ENCODE peak calls at places on chromosomes 2 and 18, in eight cellular contexts. Q is AG08396; F is cardiac septum; E is fibroblast of mammary gland; J is AG08395; O is anterior cingulate cortex; Y is SJSA1; S is stimulated activated CD8-positive, alpha-beta memory T cell treated with anti-CD3 and anti-CD28 coated beads, Interleukin-12 subunit alpha, Interleukin-12 subunit beta, amount 100 ng/mL, for 4 hours. M is an unnamed sample.
A peak's percentile ranks its signal among the peaks of the same experiment; 100 is the strongest.

GRCh38 chr2:215528555-215528954 is 92.7 kb upstream of the FN1 start:
- DNase-seq in O (no peak), Y (peak; percentile 78), E (peak; percentile 100), Q (peak; percentile 49), F (no peak), J (peak; percentile 82), S (no peak), M (no peak)

GRCh38 chr18:47658498-47658897 is 272.0 kb downstream of the SMAD2 start:
- DNase-seq in Q (no peak), E (no peak), O (no peak), J (no peak), Y (no peak), F (no peak), S (no peak), M (no peak)

GRCh38 chr2:50726186-50726585 is 305.7 kb downstream of the NRXN1 start:
- DNase-seq in E (no peak), J (no peak), S (no peak), F (no peak), Y (no peak), Q (no peak), O (no peak), M (no peak)

GRCh38 chr2:121283670-121284245 is 1.2 kb downstream of the TFCP2L1 start:
- DNase-seq in F (no peak), Y (no peak), S (no peak), J (no peak), E (no peak), O (no peak), Q (peak; percentile 28), M (no peak)

GRCh38 chr18:76573325-76574025 is 78.4 kb upstream of the ZNF516 start:
- DNase-seq in S (no peak), E (peak; percentile 87), Q (peak; percentile 51), J (peak; percentile 76), Y (no peak), F (no peak), O (no peak), M (no peak)

GRCh38 chr18:58768293-58768974 is 96.2 kb upstream of the ZNF532 start:
- DNase-seq in O (peak; percentile 64), Q (peak; percentile 84), S (peak; percentile 33), J (peak; percentile 82), E (peak; percentile 37), F (peak; percentile 84), Y (peak; percentile 73), M (peak; percentile 58)

GRCh38 chr2:30488012-30488659 is 41.1 kb downstream of the LCLAT1 start:
- DNase-seq in Y (no peak), Q (no peak), S (no peak), E (no peak), J (no peak), O (no peak), F (no peak), M (no peak)

GRCh38 chr2:100554788-100555407 is 7.9 kb upstream of the PDCL3 start:
- DNase-seq in Q (no peak), O (no peak), S (no peak), E (no peak), Y (no peak), F (no peak), J (no peak), M (no peak)

GRCh38 chr2:74250189-74250631 is 51.8 kb downstream of the MTHFD2 start:
- DNase-seq in O (peak; percentile 4), J (peak; percentile 70), F (no peak), Y (peak; percentile 16), S (no peak), E (peak; percentile 44), Q (peak; percentile 74), M (peak; percentile 43)

GRCh38 chr18:13530879-13531387 is 195.4 kb downstream of the FAM210A start:
- DNase-seq in E (peak; percentile 31), J (peak; percentile 79), Y (peak; percentile 4), O (peak; percentile 51), Q (peak; percentile 25), F (no peak), S (no peak), M (no peak)

GRCh38 chr2:183037281-183037659 is 987 bp downstream of the NCKAP1 start:
- DNase-seq in Q (peak; percentile 37), J (peak; percentile 25), E (peak; percentile 56), S (no peak), F (no peak), O (no peak), Y (peak; percentile 71), M (no peak)

GRCh38 chr2:10171006-10171800 is 48.7 kb downstream of the RRM2 start:
- DNase-seq in Y (no peak), F (no peak), S (no peak), O (no peak), J (no peak), Q (no peak), E (no peak), M (no peak)

GRCh38 chr2:15912203-15912602 is 28.1 kb upstream of the MYCN start:
- DNase-seq in Q (no peak), F (no peak), O (no peak), Y (peak; percentile 87), S (no peak), E (peak; percentile 59), J (no peak), M (no peak)

GRCh38 chr2:38220164-38220563 is 144.2 kb upstream of the CYP1B1 start:
- DNase-seq in S (no peak), O (no peak), J (no peak), Y (no peak), F (no peak), Q (no peak), E (no peak), M (no peak)

GRCh38 chr2:239035361-239035814 is 187.5 kb downstream of the TWIST2 start:
- DNase-seq in E (peak; percentile 6), Q (peak; percentile 94), Y (no peak), F (peak; percentile 83), J (peak; percentile 88), S (peak; percentile 18), O (peak; percentile 19), M (peak; percentile 67)

M was measured in activated B cell treated with CpG ODN at 0.5 μM for 24 hours.